ENCODE peak calls at places on chromosomes 7 and 10, in six cellular contexts. B is GM10248; V is stimulated activated CD8-positive, alpha-beta memory T cell treated with anti-CD3 and anti-CD28 coated beads, Interleukin-15, amount 100 ng/mL, for 24 hours; P is HEK293T; U is MCF 10A; O is gastrocnemius medialis. J is an unnamed sample.

GRCh38 chr7:2558620-2559282 is at the start of gene IQCE:
- DNase-seq in P (peak; percentile 92), O (peak; percentile 87), U (peak; percentile 79), B (peak; percentile 92), V (peak; percentile 87), J (peak; percentile 96)

GRCh38 chr7:75575488-75576112 is 83.5 kb downstream of the SPDYE5 start:
- DNase-seq in P (no peak), O (no peak), B (no peak), U (no peak), V (no peak), J (no peak)

GRCh38 chr10:75397571-75397921 is 4.0 kb downstream of the ZNF503 start:
- DNase-seq in P (no peak), O (no peak), U (no peak), B (no peak), V (no peak), J (no peak)

GRCh38 chr10:121683803-121684202 is 85.6 kb upstream of the FGFR2 start:
- DNase-seq in O (no peak), P (no peak), B (no peak), V (no peak), U (no peak), J (no peak)

GRCh38 chr10:69270990-69271389 is 7.3 kb upstream of the HK1 start:
- DNase-seq in U (no peak), B (no peak), V (no peak), O (no peak), P (no peak), J (no peak)

GRCh38 chr10:131847241-131847783 is 53.5 kb upstream of the PPP2R2D start:
- DNase-seq in P (no peak), B (no peak), U (no peak), V (no peak), O (no peak), J (no peak)

GRCh38 chr10:25504306-25504705 is 329.5 kb downstream of the GPR158 start:
- DNase-seq in O (no peak), V (no peak), U (no peak), P (no peak), B (no peak), J (no peak)

GRCh38 chr7:28036748-28037147 is 143.8 kb downstream of the JAZF1 start:
- DNase-seq in V (no peak), B (no peak), P (no peak), U (no peak), O (no peak), J (no peak)

GRCh38 chr10:99406149-99406548 is 24.3 kb downstream of the GOT1 start:
- DNase-seq in B (no peak), U (no peak), V (no peak), O (no peak), P (no peak), J (no peak)

GRCh38 chr10:89262331-89263020 is 10.9 kb upstream of the LIPA start:
- DNase-seq in U (no peak), B (no peak), P (no peak), O (no peak), V (no peak), J (no peak)

GRCh38 chr7:128831178-128831993 is 1.2 kb downstream of the FLNC start:
- DNase-seq in P (peak; percentile 69), U (no peak), B (peak; percentile 49), V (no peak), O (no peak), J (no peak)

GRCh38 chr10:132143162-132143561 is 43.6 kb upstream of the DPYSL4 start:
- DNase-seq in B (no peak), V (no peak), O (no peak), U (no peak), P (no peak), J (no peak)

GRCh38 chr7:1846331-1847065 is 176.4 kb downstream of the ELFN1 start:
- DNase-seq in V (no peak), U (no peak), P (no peak), B (no peak), O (no peak), J (peak; percentile 38)

GRCh38 chr7:157077986-157078644 is 60.6 kb upstream of the UBE3C start:
- DNase-seq in V (no peak), P (no peak), O (no peak), B (no peak), U (no peak), J (no peak)

GRCh38 chr7:106599343-106599698 is 61.6 kb downstream of the CCDC71L start:
- DNase-seq in U (no peak), V (no peak), O (no peak), P (no peak), B (no peak), J (no peak)

GRCh38 chr7:19146699-19147098 is 1.5 kb upstream of the FERD3L start:
- DNase-seq in B (peak; percentile 17), U (peak; percentile 53), O (no peak), P (peak; percentile 11), V (no peak), J (no peak)

GRCh38 chr10:61933857-61934559 is 32.5 kb downstream of the ARID5B start:
- DNase-seq in V (no peak), P (no peak), O (no peak), B (no peak), U (no peak), J (no peak)

GRCh38 chr7:512541-513311 is 6.9 kb downstream of the PDGFA start:
- DNase-seq in B (no peak), P (no peak), V (no peak), O (no peak), U (no peak), J (peak; percentile 92)

GRCh38 chr7:106655703-106656498 is 5.1 kb downstream of the CCDC71L start:
- DNase-seq in B (no peak), P (no peak), U (no peak), V (no peak), O (no peak), J (no peak)

GRCh38 chr7:135734343-135734689 is 6.3 kb upstream of the SLC13A4 start:
- DNase-seq in O (no peak), V (no peak), U (no peak), B (no peak), P (no peak), J (no peak)

GRCh38 chr7:98562336-98563182 is 54.5 kb upstream of the NPTX2 start:
- DNase-seq in P (no peak), U (no peak), O (no peak), V (no peak), B (no peak), J (no peak)

GRCh38 chr7:47764746-47765145 is 182.8 kb upstream of the TNS3 start:
- DNase-seq in P (no peak), V (no peak), O (no peak), U (no peak), B (no peak), J (no peak)

GRCh38 chr7:46146454-46147255 is 225.6 kb upstream of the IGFBP3 start:
- DNase-seq in P (no peak), O (no peak), V (no peak), B (no peak), U (peak; percentile 85), J (no peak)